ENCODE peak calls at places on chromosomes 7 and 10, in four cellular contexts. Q, L, H and B are unnamed samples.

GRCh38 chr7:142916508-142916907 is 17.0 kb downstream of the TRPV5 start:
- DNase-seq in Q (no peak), L (no peak), H (no peak), B (no peak)

GRCh38 chr10:89588671-89589070 is 53.3 kb upstream of the SLC16A12 start:
- DNase-seq in Q (no peak), L (no peak), H (no peak), B (no peak)

GRCh38 chr7:28778781-28779180 is 179.3 kb downstream of the TRIL start:
- DNase-seq in Q (no peak), L (no peak), H (no peak), B (no peak)

GRCh38 chr7:157150825-157151412 is 12.2 kb downstream of the UBE3C start:
- DNase-seq in Q (peak; percentile 48), L (no peak), H (peak; percentile 71), B (no peak)

GRCh38 chr10:70481105-70481504 is 2.5 kb downstream of the PALD1 start:
- DNase-seq in Q (no peak), L (no peak), H (no peak), B (no peak)

GRCh38 chr10:74949843-74950765 is 123.7 kb downstream of the KAT6B start:
- DNase-seq in Q (no peak), L (no peak), H (no peak), B (no peak)

GRCh38 chr10:35568483-35569015 is 36.6 kb upstream of the GJD4 start:
- DNase-seq in Q (no peak), L (no peak), H (no peak), B (no peak)

GRCh38 chr10:74333174-74333573 is 182.2 kb downstream of the ADK start:
- DNase-seq in Q (peak; percentile 76), L (no peak), H (no peak), B (no peak)

GRCh38 chr10:34415039-34415438 is 400.1 kb downstream of the PARD3 start:
- DNase-seq in Q (no peak), L (no peak), H (no peak), B (no peak)

GRCh38 chr7:89029864-89030263 is 234.3 kb upstream of the TEX47 start:
- DNase-seq in Q (peak; percentile 56), L (peak; percentile 32), H (no peak), B (no peak)

GRCh38 chr10:133422223-133422820 is 2.1 kb downstream of the SPRN start:
- DNase-seq in Q (no peak), L (no peak), H (no peak), B (no peak)

GRCh38 chr10:31549936-31550335 is 230.9 kb downstream of the ZEB1 start:
- DNase-seq in Q (no peak), L (peak; percentile 22), H (no peak), B (no peak)

GRCh38 chr7:54859066-54859465 is 100.1 kb upstream of the SEC61G start:
- DNase-seq in Q (no peak), L (no peak), H (no peak), B (no peak)

GRCh38 chr7:1672851-1673486 is 2.9 kb downstream of the ELFN1 start:
- DNase-seq in Q (no peak), L (no peak), H (peak; percentile 4), B (no peak)

GRCh38 chr10:62050941-62051433 is 149.5 kb downstream of the ARID5B start:
- DNase-seq in Q (peak; percentile 96), L (peak; percentile 90), H (peak; percentile 67), B (no peak)

GRCh38 chr7:48875300-48875916 is 48.9 kb upstream of the CDC14C start:
- DNase-seq in Q (peak; percentile 6), L (peak; percentile 41), H (peak; percentile 82), B (no peak)

GRCh38 chr10:130994191-130994590 is 317.3 kb downstream of the TCERG1L start:
- DNase-seq in Q (no peak), L (no peak), H (no peak), B (no peak)

GRCh38 chr7:142519077-142519789 is 230.0 kb upstream of the PRSS1 start:
- DNase-seq in Q (no peak), L (no peak), H (no peak), B (no peak)

GRCh38 chr10:103569877-103570276 is 76.4 kb downstream of the NEURL1 start:
- DNase-seq in Q (no peak), L (no peak), H (no peak), B (no peak)

GRCh38 chr7:147578196-147578595 is 1012.4 kb upstream of the C7orf33 start:
- DNase-seq in Q (peak; percentile 0), L (peak; percentile 7), H (no peak), B (no peak)

GRCh38 chr10:5151076-5151475 is 33.9 kb downstream of the AKR1C8 start:
- DNase-seq in Q (no peak), L (peak; percentile 52), H (no peak), B (no peak)

DNA sequence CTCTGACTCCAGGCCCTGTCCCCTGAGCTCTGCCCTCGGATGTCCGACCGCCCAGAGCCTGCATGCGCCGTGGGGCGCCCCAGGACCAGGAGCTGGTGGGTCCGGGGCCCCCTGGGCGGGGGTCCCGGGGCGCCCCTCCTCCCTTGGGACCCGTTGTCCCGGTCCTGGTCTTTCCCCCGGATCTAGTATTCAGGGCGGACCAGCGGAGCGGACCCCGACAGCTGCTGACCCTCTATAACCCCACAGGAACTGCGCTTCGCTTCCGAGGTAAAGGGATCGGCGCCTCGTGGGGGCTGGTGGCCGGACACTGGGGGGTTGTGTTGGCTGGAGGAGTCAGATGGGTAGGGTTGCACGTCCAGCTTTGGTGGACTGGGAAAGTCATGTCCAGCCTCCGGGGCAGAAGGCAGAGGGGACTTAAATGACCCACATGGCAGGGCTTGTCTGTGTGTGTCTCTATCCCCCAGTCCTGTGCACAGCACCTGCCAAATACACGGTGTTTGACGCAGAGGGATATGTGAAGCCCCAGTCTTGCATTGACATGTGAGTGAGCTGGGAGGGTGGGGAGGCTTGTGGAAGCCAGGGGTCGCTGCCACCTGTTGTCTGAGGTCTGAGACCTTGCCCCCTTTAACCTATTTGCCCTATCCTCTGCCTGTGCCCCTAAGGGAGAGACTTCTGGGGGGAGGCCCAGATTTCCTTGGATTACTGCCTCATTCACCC is 548 bp downstream of the MOSPD3 start:
- DNase-seq in Q (no peak), L (no peak), H (peak; percentile 36), B (peak; percentile 32)
- H2AFZ ChIP-seq in Q (peak overlapping the region; percentile 67), L (peak overlapping the region; percentile 96), H (peak overlapping the region; percentile 78), B (peak overlapping the region; percentile 80)

GRCh38 chr7:27225005-27225934 is 17.3 kb upstream of the EVX1 start:
- DNase-seq in Q (no peak), L (no peak), H (no peak), B (no peak)
- TF ChIP-seq EZH2 in Q (peak; percentile 91), L (no peak), H (peak; percentile 95), B (no peak)

DNA sequence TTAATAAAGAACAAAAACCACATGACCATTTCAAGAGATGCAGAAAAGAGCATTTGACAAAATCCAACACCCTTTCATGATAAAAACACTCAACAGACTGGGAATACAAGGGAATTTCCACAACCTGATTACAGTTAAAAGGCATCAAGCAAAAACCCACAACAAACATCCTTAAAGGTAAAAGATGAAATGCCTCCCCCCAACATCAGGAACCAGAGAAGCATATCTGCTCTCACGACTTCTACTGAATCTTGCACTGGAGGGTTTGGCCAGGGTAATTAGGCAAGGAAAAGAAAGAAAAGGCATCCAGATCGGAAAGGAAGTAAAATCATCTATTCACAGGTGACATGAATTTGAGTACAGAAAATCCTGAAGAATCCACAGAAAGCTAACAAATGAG is 59.5 kb upstream of the SFMBT2 start:
- DNase-seq in Q (no peak), L (no peak), H (no peak), B (no peak)
- H2AFZ ChIP-seq in Q (no peak overlapping the region), L (no peak overlapping the region), H (no peak overlapping the region), B (no peak overlapping the region)

GRCh38 chr7:64656489-64656888 is 9.4 kb upstream of the ZNF107 start:
- DNase-seq in Q (no peak), L (peak; percentile 62), H (no peak), B (no peak)

GRCh38 chr7:64651632-64652165 is 14.2 kb upstream of the ZNF107 start:
- DNase-seq in Q (no peak), L (no peak), H (no peak), B (no peak)

GRCh38 chr7:64653721-64654401 is 12.1 kb upstream of the ZNF107 start:
- DNase-seq in Q (no peak), L (no peak), H (no peak), B (no peak)

GRCh38 chr7:64655811-64656210 is 10.1 kb upstream of the ZNF107 start:
- DNase-seq in Q (no peak), L (no peak), H (no peak), B (no peak)

DNA sequence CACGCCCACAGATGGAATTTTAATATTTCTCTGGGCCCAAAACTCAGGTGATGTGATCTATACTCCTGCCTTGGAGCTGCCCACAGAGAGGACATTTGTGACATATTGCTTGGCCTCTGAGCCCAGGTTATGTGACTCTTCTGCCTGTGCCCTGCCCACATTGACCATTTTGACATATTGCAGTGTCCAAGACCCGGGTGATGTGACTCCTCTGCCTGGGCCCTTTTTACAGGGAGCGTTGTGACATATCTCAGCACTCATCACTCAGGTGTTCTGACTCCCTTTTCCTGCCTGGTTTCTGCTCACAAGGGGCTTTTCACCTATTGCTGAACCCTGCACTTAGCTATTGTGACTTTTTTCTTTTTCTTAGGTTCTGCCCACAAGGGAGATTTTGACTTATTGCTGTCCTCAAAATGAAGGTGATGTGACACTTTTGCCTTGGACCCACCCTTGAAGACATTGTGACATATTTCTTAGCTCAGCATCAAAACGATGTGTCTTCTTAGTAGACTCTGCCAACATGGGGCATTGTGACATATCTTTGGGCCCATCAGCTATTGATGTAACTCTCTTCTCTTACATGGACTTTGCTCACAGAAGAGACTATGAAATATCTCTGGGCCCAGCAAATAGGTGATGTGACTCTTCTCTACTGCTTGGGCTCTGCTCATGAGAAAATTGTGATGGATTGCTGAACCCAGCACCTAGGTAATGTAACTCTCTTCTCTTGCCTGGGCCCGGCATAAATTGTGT is 11.0 kb upstream of the ZNF107 start:
- DNase-seq in Q (no peak), L (peak; percentile 36), H (no peak), B (no peak)
- TF ChIP-seq EZH2 in Q (no peak), L (no peak), H (no peak), B (no peak)

GRCh38 chr10:77165445-77166316 is 471.9 kb downstream of the KCNMA1 start:
- DNase-seq in Q (peak; percentile 39), L (peak; percentile 68), H (peak; percentile 75), B (peak; percentile 59)
- H2AFZ ChIP-seq in Q (no peak overlapping the region), L (peak overlapping the region; percentile 51), H (no peak overlapping the region), B (no peak overlapping the region)

DNA sequence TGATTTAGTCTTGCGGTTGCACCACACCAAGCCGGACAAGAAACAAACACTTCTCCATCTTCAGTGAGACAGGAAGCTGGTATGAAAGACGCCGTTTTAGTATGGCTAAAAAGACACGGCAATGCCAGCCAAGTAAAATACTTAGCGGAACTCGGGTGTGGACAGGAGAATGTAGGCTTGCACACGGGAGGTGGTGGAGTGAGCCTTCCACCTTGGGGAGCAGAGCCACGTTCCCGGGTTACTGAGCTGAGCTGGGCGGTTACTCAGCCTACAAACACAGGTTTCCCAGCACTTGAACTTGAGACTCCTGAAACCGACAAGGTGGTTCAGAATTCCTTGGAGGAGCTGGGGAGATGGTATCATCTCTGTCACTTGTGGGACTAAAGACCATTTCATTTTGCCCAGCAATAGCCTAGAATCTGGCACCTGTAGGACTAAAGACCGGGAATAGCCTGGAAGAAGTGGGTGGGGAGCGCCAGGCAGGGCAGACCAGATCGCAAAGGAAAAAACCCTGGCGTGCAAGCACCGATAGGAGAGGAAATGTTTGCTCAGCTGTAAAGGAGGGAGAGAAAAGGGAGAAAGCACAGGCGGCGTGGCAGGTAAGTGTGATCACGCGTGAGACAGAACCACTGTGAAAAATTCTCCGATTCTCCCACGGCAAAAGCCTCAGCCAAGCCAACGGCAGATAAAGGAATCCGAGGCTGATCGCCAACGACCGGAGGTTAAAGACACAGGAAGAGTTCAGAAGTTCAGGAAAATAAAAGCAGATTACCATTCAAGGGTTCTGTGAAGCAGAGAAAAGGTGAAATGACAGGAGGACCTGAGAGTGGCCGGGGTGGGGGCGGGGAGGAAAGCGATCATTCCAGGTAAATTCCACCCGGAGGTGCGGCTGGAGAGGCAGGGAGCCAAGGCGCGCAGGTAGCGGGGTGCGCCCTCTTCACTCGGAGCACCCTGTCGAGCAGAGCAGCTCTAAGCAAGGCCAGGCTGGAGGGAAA is 35.0 kb upstream of the SEPHS1 start:
- DNase-seq in Q (no peak), L (peak; percentile 35), H (peak; percentile 72), B (no peak)
- TF ChIP-seq EZH2 in Q (no peak), L (no peak), H (no peak), B (no peak)